ENCODE peak calls at places on chromosome 16, in four cellular contexts. Z, B, A and G are unnamed samples.

GRCh38 chr16:19907161-19907992 is 22.7 kb upstream of the GPRC5B start:
- DNase-seq in Z (peak; percentile 89), A (peak; percentile 60), B (peak; percentile 51), G (peak; percentile 46)

GRCh38 chr16:84247341-84247740 is 7.5 kb upstream of the KCNG4 start:
- DNase-seq in B (no peak), Z (no peak), A (no peak), G (no peak)

GRCh38 chr16:58123896-58124600 is 5.1 kb downstream of the CFAP20 start:
- DNase-seq in B (no peak), A (no peak), Z (no peak), G (no peak)

GRCh38 chr16:20409398-20410152 is at the start of gene ACSM5:
- DNase-seq in Z (no peak), A (no peak), B (no peak), G (no peak)

GRCh38 chr16:88764913-88765349 is 20.1 kb downstream of the PIEZO1 start:
- DNase-seq in A (no peak), B (no peak), Z (no peak), G (no peak)

GRCh38 chr16:49932449-49932848 is 76.5 kb upstream of the ZNF423 start:
- DNase-seq in A (no peak), B (no peak), Z (no peak), G (no peak)

GRCh38 chr16:29745853-29746345 is at the start of gene C16orf54:
- DNase-seq in B (peak; percentile 95), Z (no peak), A (peak; percentile 98), G (peak; percentile 95)

GRCh38 chr16:85798901-85799496 is 345 bp downstream of the EMC8 start:
- DNase-seq in Z (peak; percentile 44), B (peak; percentile 11), A (no peak), G (peak; percentile 9)

GRCh38 chr16:11535494-11535893 is 51.2 kb downstream of the LITAF start:
- DNase-seq in A (no peak), Z (no peak), B (no peak), G (no peak)

GRCh38 chr16:66427871-66428681 is 981 bp downstream of the BEAN1 start:
- DNase-seq in A (no peak), Z (no peak), B (no peak), G (no peak)

GRCh38 chr16:68190099-68190498 is 45.8 kb downstream of the ESRP2 start:
- DNase-seq in Z (no peak), A (no peak), B (no peak), G (no peak)

GRCh38 chr16:2753523-2754020 is 1.1 kb downstream of the SRRM2 start:
- DNase-seq in A (no peak), B (no peak), Z (no peak), G (no peak)

GRCh38 chr16:2498531-2499253 is 15.1 kb upstream of the ATP6V0C start:
- DNase-seq in B (no peak), Z (no peak), A (no peak), G (no peak)

GRCh38 chr16:80198265-80198994 is 342.4 kb upstream of the DYNLRB2 start:
- DNase-seq in A (no peak), Z (no peak), B (no peak), G (no peak)

GRCh38 chr16:2157480-2158261 is 2.1 kb downstream of the TRAF7 start:
- DNase-seq in A (no peak), B (no peak), Z (no peak), G (no peak)

GRCh38 chr16:85473909-85474640 is 139.0 kb upstream of the GSE1 start:
- DNase-seq in A (no peak), Z (no peak), B (no peak), G (no peak)

GRCh38 chr16:88633684-88634140 is 4.7 kb upstream of the IL17C start:
- DNase-seq in A (peak; percentile 58), B (peak; percentile 53), Z (peak; percentile 86), G (peak; percentile 46)

GRCh38 chr16:10668322-10669045 is 26.2 kb downstream of the TEKT5 start:
- DNase-seq in A (no peak), Z (peak; percentile 77), B (no peak), G (no peak)

GRCh38 chr16:84117482-84117843 is 721 bp upstream of the MBTPS1 start:
- DNase-seq in Z (no peak), A (peak; percentile 31), B (no peak), G (no peak)

GRCh38 chr16:86772231-86772510 is 193.8 kb downstream of the FOXL1 start:
- DNase-seq in Z (no peak), B (no peak), A (no peak), G (no peak)

GRCh38 chr16:27303256-27304100 is 10.3 kb upstream of the IL4R start:
- DNase-seq in A (no peak), Z (no peak), B (no peak), G (no peak)

GRCh38 chr16:73568769-73569168 is 520.8 kb upstream of the ZFHX3 start:
- DNase-seq in Z (no peak), B (no peak), A (no peak), G (no peak)

GRCh38 chr16:19252904-19253303 is 32.6 kb upstream of the CLEC19A start:
- DNase-seq in Z (no peak), B (no peak), A (no peak), G (no peak)

GRCh38 chr16:70520612-70521297 is 2.6 kb downstream of the COG4 start:
- DNase-seq in A (peak; percentile 40), Z (no peak), B (no peak), G (peak; percentile 1)

GRCh38 chr16:66594739-66595138 is 9.8 kb upstream of the CMTM3 start:
- DNase-seq in B (no peak), Z (no peak), A (no peak), G (no peak)

GRCh38 chr16:81707411-81708321 is 71.4 kb upstream of the PLCG2 start:
- DNase-seq in A (no peak), B (no peak), Z (no peak), G (no peak)

GRCh38 chr16:57818377-57819055 is 16.2 kb upstream of the KIFC3 start:
- DNase-seq in B (no peak), A (no peak), Z (no peak), G (no peak)

GRCh38 chr16:88747588-88748301 is 37.3 kb downstream of the PIEZO1 start:
- DNase-seq in Z (peak; percentile 83), A (peak; percentile 26), B (no peak), G (no peak)

GRCh38 chr16:74623214-74623842 is 16.4 kb upstream of the GLG1 start:
- DNase-seq in B (no peak), Z (no peak), A (peak; percentile 47), G (no peak)

GRCh38 chr16:58306327-58306726 is 11.5 kb upstream of the PRSS54 start:
- DNase-seq in A (peak; percentile 27), Z (no peak), B (peak; percentile 24), G (peak; percentile 6)

GRCh38 chr16:69123894-69124293 is 8.5 kb downstream of the CHTF8 start:
- DNase-seq in A (peak; percentile 72), B (peak; percentile 55), Z (no peak), G (peak; percentile 39)